ENCODE peak calls at places on chromosomes 2 and 18, in nine cellular contexts. R, L, S, Z, A, G, K, N and B are unnamed samples. For H3K36me3, the result is how much of the 10 kb centered on the place peaks cover.

GRCh38 chr18:63779386-63779785 is 4.2 kb downstream of the SERPINB7 start:
- DNase-seq in S (no peak), K (peak), A (no peak), R (no peak), L (no peak), N (no peak), G (no peak), Z (no peak), B (no peak)

GRCh38 chr2:55842009-55842408 is 81.6 kb downstream of the EFEMP1 start:
- DNase-seq in R (no peak), G (no peak), K (no peak), L (no peak), S (peak), N (no peak), Z (no peak), A (no peak), B (no peak)

GRCh38 chr2:232116839-232117238 is 155.3 kb downstream of the DIS3L2 start:
- DNase-seq in K (no peak), N (no peak), R (no peak), A (no peak), L (no peak), G (no peak), S (no peak), Z (no peak), B (no peak)

GRCh38 chr2:71223767-71224333 is 3.1 kb downstream of the PAIP2B start:
- DNase-seq in L (peak), A (peak), S (peak), N (peak), Z (no peak), K (peak), R (peak), G (peak), B (no peak)

GRCh38 chr2:225894240-225894980 is 494.9 kb downstream of the NYAP2 start:
- DNase-seq in Z (no peak), K (peak), G (no peak), N (peak), S (peak), A (no peak), R (no peak), L (no peak), B (no peak)

GRCh38 chr2:203052539-203052938 is 37.9 kb downstream of the NBEAL1 start:
- DNase-seq in N (no peak), S (no peak), L (no peak), K (no peak), R (no peak), G (no peak), Z (no peak), A (no peak), B (no peak)

GRCh38 chr18:78918707-78919106 is 60.9 kb upstream of the SALL3 start:
- DNase-seq in G (no peak), A (no peak), R (no peak), N (no peak), Z (peak), S (no peak), L (no peak), K (no peak), B (no peak)

GRCh38 chr2:7203056-7203467 is 285.9 kb downstream of the RNF144A start:
- DNase-seq in N (peak), R (peak), K (peak), A (peak), Z (no peak), L (no peak), S (peak), G (peak), B (no peak)

GRCh38 chr18:12741351-12741750 is 38.5 kb downstream of the PSMG2 start:
- DNase-seq in G (no peak), S (no peak), A (peak), L (no peak), N (peak), Z (no peak), K (peak), R (no peak), B (no peak)

GRCh38 chr2:120984046-120984445 is 248.4 kb downstream of the GLI2 start:
- DNase-seq in R (no peak), G (no peak), K (no peak), S (no peak), N (no peak), Z (no peak), A (no peak), L (no peak), B (no peak)

GRCh38 chr2:120985997-120986651 is 250.5 kb downstream of the GLI2 start:
- DNase-seq in R (no peak), Z (no peak), K (no peak), G (no peak), A (peak), L (no peak), N (no peak), S (no peak), B (no peak)

GRCh38 chr2:120985174-120985996 is 249.7 kb downstream of the GLI2 start:
- DNase-seq in R (no peak), K (no peak), G (no peak), S (no peak), L (no peak), A (peak), N (no peak), Z (no peak), B (no peak)

GRCh38 chr2:120983344-120983743 is 247.7 kb downstream of the GLI2 start:
- DNase-seq in S (no peak), N (no peak), Z (no peak), A (peak), G (no peak), K (no peak), L (no peak), R (no peak), B (no peak)

DNA sequence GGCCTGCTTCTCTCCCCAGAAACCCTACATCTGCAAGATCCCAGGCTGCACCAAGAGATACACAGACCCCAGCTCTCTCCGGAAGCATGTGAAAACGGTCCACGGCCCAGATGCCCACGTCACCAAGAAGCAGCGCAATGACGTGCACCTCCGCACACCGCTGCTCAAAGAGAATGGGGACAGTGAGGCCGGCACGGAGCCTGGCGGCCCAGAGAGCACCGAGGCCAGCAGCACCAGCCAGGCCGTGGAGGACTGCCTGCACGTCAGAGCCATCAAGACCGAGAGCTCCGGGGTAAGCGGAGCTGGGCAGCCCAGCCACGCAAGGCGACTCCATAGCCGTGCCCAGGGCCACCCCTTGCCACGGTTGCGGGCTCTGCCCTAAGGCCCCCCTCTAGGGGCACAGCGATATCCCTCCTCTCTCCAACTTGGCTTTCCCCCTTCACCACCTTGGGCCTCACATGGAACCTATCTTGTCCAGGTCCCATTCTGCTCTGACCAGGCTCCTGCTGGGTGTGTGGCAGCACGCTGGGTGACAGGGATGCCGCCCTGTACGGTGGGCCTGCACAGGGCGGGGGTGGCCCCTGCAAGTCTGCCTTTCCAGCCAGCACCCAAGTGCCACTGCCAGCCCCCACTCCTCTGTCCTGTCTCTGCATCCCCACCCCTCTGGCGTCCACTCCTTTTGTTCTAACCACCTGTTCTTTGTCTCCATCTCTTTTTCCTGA is 248.9 kb downstream of the GLI2 start:
- DNase-seq in N (no peak), L (no peak), A (no peak), R (no peak), G (no peak), K (no peak), S (no peak), Z (no peak), B (no peak)
- H3K36me3 ChIP-seq in N (half or more), L (under half), A (under half), R (under half), G (under half), K (under half), S (under half), Z (under half), B (under half)

GRCh38 chr18:31720867-31721266 is 36.5 kb upstream of the B4GALT6 start:
- DNase-seq in S (no peak), L (no peak), Z (no peak), R (peak), G (no peak), A (no peak), K (peak), N (no peak), B (no peak)

GRCh38 chr18:31722369-31722957 is 38.1 kb upstream of the B4GALT6 start:
- DNase-seq in K (peak), S (peak), N (peak), L (peak), Z (no peak), G (peak), A (peak), R (peak), B (peak)

GRCh38 chr18:31721596-31721995 is 37.2 kb upstream of the B4GALT6 start:
- DNase-seq in S (no peak), G (no peak), A (no peak), N (no peak), K (no peak), Z (no peak), L (no peak), R (peak), B (no peak)

GRCh38 chr18:31723639-31723997 is 37.1 kb downstream of the SLC25A52 start:
- DNase-seq in N (no peak), Z (no peak), R (no peak), G (no peak), S (no peak), K (no peak), A (no peak), L (no peak), B (no peak)

GRCh38 chr18:31723998-31724711 is 36.5 kb downstream of the SLC25A52 start:
- DNase-seq in L (peak), R (peak), K (no peak), G (no peak), N (no peak), S (no peak), A (peak), Z (peak), B (no peak)
- H3K4me3 ChIP-seq in L (peak), R (peak), K (peak), G (peak), N (peak), S (no peak), A (peak), Z (peak), B (peak)

GRCh38 chr2:166154685-166155091 is 26.9 kb upstream of the SCN1A start:
- DNase-seq in A (no peak), S (no peak), R (no peak), Z (no peak), L (no peak), G (no peak), K (no peak), N (no peak), B (no peak)

GRCh38 chr2:166156985-166157490 is 29.2 kb upstream of the SCN1A start:
- DNase-seq in L (no peak), N (no peak), A (no peak), S (no peak), G (no peak), K (no peak), Z (no peak), R (no peak), B (no peak)

GRCh38 chr2:166152064-166152463 is 24.2 kb upstream of the SCN1A start:
- DNase-seq in L (no peak), N (no peak), A (no peak), K (no peak), R (no peak), S (no peak), G (no peak), Z (no peak), B (no peak)

GRCh38 chr2:166158546-166158945 is 30.7 kb upstream of the SCN1A start:
- DNase-seq in K (no peak), A (no peak), S (no peak), G (no peak), R (no peak), N (no peak), L (no peak), Z (no peak), B (no peak)

DNA sequence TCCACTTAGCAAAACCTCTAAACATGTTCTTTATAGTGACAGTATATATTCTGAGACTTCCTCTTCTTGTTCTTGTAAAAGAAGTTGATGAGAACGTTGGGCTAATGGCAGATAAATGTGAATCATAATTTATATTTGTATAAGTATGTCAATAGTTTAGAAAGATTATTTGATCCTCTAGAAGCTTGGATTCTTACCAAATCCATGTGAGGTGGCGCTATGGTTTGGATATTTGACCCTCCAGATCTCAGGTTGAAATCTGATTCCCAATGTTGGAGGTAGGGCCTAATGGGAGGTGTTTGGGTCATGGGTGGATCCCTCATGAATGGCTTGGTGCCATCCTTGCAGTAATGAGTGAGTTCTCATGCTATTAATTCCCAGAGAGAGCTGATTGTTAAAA is 29.8 kb upstream of the SCN1A start:
- DNase-seq in R (no peak), N (no peak), Z (no peak), L (no peak), K (no peak), S (no peak), G (no peak), A (no peak), B (no peak)
- H3K36me3 ChIP-seq in R (under half), N (under half), Z (under half), L (under half), K (under half), S (under half), G (under half), A (under half), B (under half)

DNA sequence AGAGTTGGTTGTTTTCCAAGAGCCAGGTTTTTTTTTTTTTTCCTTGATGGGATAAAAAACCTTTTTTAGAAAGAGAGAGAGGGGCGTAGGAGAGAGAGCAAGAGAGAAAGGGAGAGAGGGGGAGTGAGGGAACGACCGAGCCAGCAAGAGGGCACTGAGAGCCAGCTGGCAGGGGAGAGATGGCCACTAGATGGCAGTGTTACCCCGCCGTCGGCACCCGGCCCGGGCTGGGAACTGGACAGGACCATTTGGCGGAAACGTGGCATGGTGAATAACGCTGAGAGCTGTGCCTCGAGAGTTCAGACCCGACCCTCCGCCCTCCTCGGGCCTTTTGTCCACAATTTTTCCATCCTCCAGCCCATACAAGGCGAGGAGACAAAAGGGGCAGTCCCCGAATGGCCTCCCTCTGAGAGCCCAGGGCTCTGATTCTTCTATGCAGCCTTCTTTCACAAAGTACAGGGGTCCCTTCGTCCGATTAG is 286.7 kb upstream of the VRK2 start:
- DNase-seq in G (peak), L (peak), N (peak), S (peak), Z (peak), A (peak), R (peak), K (peak), B (peak)
- H3K4me3 ChIP-seq in G (no peak), L (peak), N (peak), S (no peak), Z (no peak), A (peak), R (peak), K (peak), B (peak)